ENCODE peak calls at places on chromosomes 2 and 18, in four cellular contexts. One of them, this sample, is unnamed.

GRCh38 chr18:36625386-36625785 is 203.4 kb downstream of the TPGS2 start:
- DNase-seq in stimulated activated CD4-positive, alpha-beta T cell treated with anti-CD3 and anti-CD28 coated beads, Interleukin-1b, Interleukin-23, amount 100 ng/mL, for 24 hours: no peak
- DNase-seq in CD8-positive, alpha-beta T cell: no peak
- DNase-seq in activated CD4-positive, alpha-beta T cell treated with anti-CD3 and anti-CD28 coated beads for 48 hours: no peak
- DNase-seq in this sample: no peak

GRCh38 chr2:44777542-44777941 is 164.0 kb upstream of the SIX3 start:
- DNase-seq in stimulated activated CD4-positive, alpha-beta T cell treated with anti-CD3 and anti-CD28 coated beads, Interleukin-1b, Interleukin-23, amount 100 ng/mL, for 24 hours: no peak
- DNase-seq in CD8-positive, alpha-beta T cell: no peak
- DNase-seq in activated CD4-positive, alpha-beta T cell treated with anti-CD3 and anti-CD28 coated beads for 48 hours: peak
- DNase-seq in this sample: no peak

GRCh38 chr2:165434865-165435500 is 34.5 kb upstream of the CSRNP3 start:
- DNase-seq in stimulated activated CD4-positive, alpha-beta T cell treated with anti-CD3 and anti-CD28 coated beads, Interleukin-1b, Interleukin-23, amount 100 ng/mL, for 24 hours: no peak
- DNase-seq in CD8-positive, alpha-beta T cell: no peak
- DNase-seq in activated CD4-positive, alpha-beta T cell treated with anti-CD3 and anti-CD28 coated beads for 48 hours: no peak
- DNase-seq in this sample: no peak

GRCh38 chr2:207621640-207622039 is 3.6 kb downstream of the METTL21A start:
- DNase-seq in stimulated activated CD4-positive, alpha-beta T cell treated with anti-CD3 and anti-CD28 coated beads, Interleukin-1b, Interleukin-23, amount 100 ng/mL, for 24 hours: no peak
- DNase-seq in CD8-positive, alpha-beta T cell: no peak
- DNase-seq in activated CD4-positive, alpha-beta T cell treated with anti-CD3 and anti-CD28 coated beads for 48 hours: no peak
- DNase-seq in this sample: no peak

GRCh38 chr2:98295721-98296414 is 50.4 kb upstream of the CNGA3 start:
- DNase-seq in stimulated activated CD4-positive, alpha-beta T cell treated with anti-CD3 and anti-CD28 coated beads, Interleukin-1b, Interleukin-23, amount 100 ng/mL, for 24 hours: no peak
- DNase-seq in CD8-positive, alpha-beta T cell: no peak
- DNase-seq in activated CD4-positive, alpha-beta T cell treated with anti-CD3 and anti-CD28 coated beads for 48 hours: no peak
- DNase-seq in this sample: no peak

GRCh38 chr2:163471947-163472346 is 263.9 kb downstream of the FIGN start:
- DNase-seq in stimulated activated CD4-positive, alpha-beta T cell treated with anti-CD3 and anti-CD28 coated beads, Interleukin-1b, Interleukin-23, amount 100 ng/mL, for 24 hours: no peak
- DNase-seq in CD8-positive, alpha-beta T cell: no peak
- DNase-seq in activated CD4-positive, alpha-beta T cell treated with anti-CD3 and anti-CD28 coated beads for 48 hours: no peak
- DNase-seq in this sample: no peak

GRCh38 chr2:200913654-200914053 is 24.5 kb downstream of the NIF3L1 start:
- DNase-seq in stimulated activated CD4-positive, alpha-beta T cell treated with anti-CD3 and anti-CD28 coated beads, Interleukin-1b, Interleukin-23, amount 100 ng/mL, for 24 hours: no peak
- DNase-seq in CD8-positive, alpha-beta T cell: no peak
- DNase-seq in activated CD4-positive, alpha-beta T cell treated with anti-CD3 and anti-CD28 coated beads for 48 hours: no peak
- DNase-seq in this sample: no peak

GRCh38 chr2:86229221-86229620 is 30.0 kb downstream of the MRPL35 start:
- DNase-seq in stimulated activated CD4-positive, alpha-beta T cell treated with anti-CD3 and anti-CD28 coated beads, Interleukin-1b, Interleukin-23, amount 100 ng/mL, for 24 hours: no peak
- DNase-seq in CD8-positive, alpha-beta T cell: no peak
- DNase-seq in activated CD4-positive, alpha-beta T cell treated with anti-CD3 and anti-CD28 coated beads for 48 hours: no peak
- DNase-seq in this sample: no peak

GRCh38 chr2:219911541-219911940 is 284.1 kb downstream of the SLC4A3 start:
- DNase-seq in stimulated activated CD4-positive, alpha-beta T cell treated with anti-CD3 and anti-CD28 coated beads, Interleukin-1b, Interleukin-23, amount 100 ng/mL, for 24 hours: no peak
- DNase-seq in CD8-positive, alpha-beta T cell: no peak
- DNase-seq in activated CD4-positive, alpha-beta T cell treated with anti-CD3 and anti-CD28 coated beads for 48 hours: no peak
- DNase-seq in this sample: no peak

GRCh38 chr2:61151434-61151833 is 10.6 kb upstream of the C2orf74 start:
- DNase-seq in stimulated activated CD4-positive, alpha-beta T cell treated with anti-CD3 and anti-CD28 coated beads, Interleukin-1b, Interleukin-23, amount 100 ng/mL, for 24 hours: no peak
- DNase-seq in CD8-positive, alpha-beta T cell: no peak
- DNase-seq in activated CD4-positive, alpha-beta T cell treated with anti-CD3 and anti-CD28 coated beads for 48 hours: no peak
- DNase-seq in this sample: no peak

GRCh38 chr2:74835831-74836674 is 2.1 kb downstream of the HK2 start:
- DNase-seq in stimulated activated CD4-positive, alpha-beta T cell treated with anti-CD3 and anti-CD28 coated beads, Interleukin-1b, Interleukin-23, amount 100 ng/mL, for 24 hours: no peak
- DNase-seq in CD8-positive, alpha-beta T cell: no peak
- DNase-seq in activated CD4-positive, alpha-beta T cell treated with anti-CD3 and anti-CD28 coated beads for 48 hours: no peak
- DNase-seq in this sample: no peak

GRCh38 chr2:15271941-15272340 is 289.2 kb downstream of the NBAS start:
- DNase-seq in stimulated activated CD4-positive, alpha-beta T cell treated with anti-CD3 and anti-CD28 coated beads, Interleukin-1b, Interleukin-23, amount 100 ng/mL, for 24 hours: no peak
- DNase-seq in CD8-positive, alpha-beta T cell: no peak
- DNase-seq in activated CD4-positive, alpha-beta T cell treated with anti-CD3 and anti-CD28 coated beads for 48 hours: no peak
- DNase-seq in this sample: no peak

GRCh38 chr2:64296150-64296500 is 151.9 kb upstream of the PELI1 start:
- DNase-seq in stimulated activated CD4-positive, alpha-beta T cell treated with anti-CD3 and anti-CD28 coated beads, Interleukin-1b, Interleukin-23, amount 100 ng/mL, for 24 hours: no peak
- DNase-seq in CD8-positive, alpha-beta T cell: no peak
- DNase-seq in activated CD4-positive, alpha-beta T cell treated with anti-CD3 and anti-CD28 coated beads for 48 hours: peak
- DNase-seq in this sample: no peak

GRCh38 chr2:102510791-102511575 is 38.0 kb downstream of the SLC9A4 start:
- DNase-seq in stimulated activated CD4-positive, alpha-beta T cell treated with anti-CD3 and anti-CD28 coated beads, Interleukin-1b, Interleukin-23, amount 100 ng/mL, for 24 hours: no peak
- DNase-seq in CD8-positive, alpha-beta T cell: no peak
- DNase-seq in activated CD4-positive, alpha-beta T cell treated with anti-CD3 and anti-CD28 coated beads for 48 hours: no peak
- DNase-seq in this sample: no peak

GRCh38 chr2:151872468-151872867 is 44.2 kb upstream of the ARL5A start:
- DNase-seq in stimulated activated CD4-positive, alpha-beta T cell treated with anti-CD3 and anti-CD28 coated beads, Interleukin-1b, Interleukin-23, amount 100 ng/mL, for 24 hours: no peak
- DNase-seq in CD8-positive, alpha-beta T cell: no peak
- DNase-seq in activated CD4-positive, alpha-beta T cell treated with anti-CD3 and anti-CD28 coated beads for 48 hours: no peak
- DNase-seq in this sample: no peak

GRCh38 chr2:197358927-197359326 is 48.3 kb upstream of the ANKRD44 start:
- DNase-seq in stimulated activated CD4-positive, alpha-beta T cell treated with anti-CD3 and anti-CD28 coated beads, Interleukin-1b, Interleukin-23, amount 100 ng/mL, for 24 hours: no peak
- DNase-seq in CD8-positive, alpha-beta T cell: no peak
- DNase-seq in activated CD4-positive, alpha-beta T cell treated with anti-CD3 and anti-CD28 coated beads for 48 hours: no peak
- DNase-seq in this sample: no peak

GRCh38 chr2:26462100-26462499 is 15.8 kb downstream of the OTOF start:
- DNase-seq in stimulated activated CD4-positive, alpha-beta T cell treated with anti-CD3 and anti-CD28 coated beads, Interleukin-1b, Interleukin-23, amount 100 ng/mL, for 24 hours: no peak
- DNase-seq in CD8-positive, alpha-beta T cell: no peak
- DNase-seq in activated CD4-positive, alpha-beta T cell treated with anti-CD3 and anti-CD28 coated beads for 48 hours: no peak
- DNase-seq in this sample: no peak

GRCh38 chr2:155600914-155601760 is 731.4 kb downstream of the NR4A2 start:
- DNase-seq in stimulated activated CD4-positive, alpha-beta T cell treated with anti-CD3 and anti-CD28 coated beads, Interleukin-1b, Interleukin-23, amount 100 ng/mL, for 24 hours: no peak
- DNase-seq in CD8-positive, alpha-beta T cell: no peak
- DNase-seq in activated CD4-positive, alpha-beta T cell treated with anti-CD3 and anti-CD28 coated beads for 48 hours: no peak
- DNase-seq in this sample: no peak

GRCh38 chr2:142842369-142842768 is 35.1 kb upstream of the KYNU start:
- DNase-seq in stimulated activated CD4-positive, alpha-beta T cell treated with anti-CD3 and anti-CD28 coated beads, Interleukin-1b, Interleukin-23, amount 100 ng/mL, for 24 hours: no peak
- DNase-seq in CD8-positive, alpha-beta T cell: no peak
- DNase-seq in activated CD4-positive, alpha-beta T cell treated with anti-CD3 and anti-CD28 coated beads for 48 hours: no peak
- DNase-seq in this sample: no peak